ENCODE peak calls at places on chromosomes 13 and 19, in ten cellular contexts. Q, E, W, A, T, J, L, R, N and P are unnamed samples.

GRCh38 chr19:33876619-33877018 is 79.9 kb downstream of the KCTD15 start:
- DNase-seq in J (no peak), W (no peak), T (no peak), L (no peak), R (no peak), A (no peak), N (no peak), Q (no peak), E (no peak), P (no peak)

GRCh38 chr19:19663292-19664120 is at the start of gene ATP13A1:
- DNase-seq in A (peak; percentile 95), Q (peak; percentile 97), N (peak; percentile 96), L (peak; percentile 95), R (peak; percentile 92), J (peak; percentile 96), W (peak; percentile 98), T (peak; percentile 97), E (peak; percentile 92), P (peak; percentile 97)

GRCh38 chr13:50403311-50403710 is 388.1 kb downstream of the KCNRG start:
- DNase-seq in J (no peak), E (no peak), L (peak; percentile 46), W (peak; percentile 34), A (no peak), Q (no peak), R (no peak), T (peak; percentile 53), N (no peak), P (no peak)

GRCh38 chr19:3068071-3068470 is 5.8 kb upstream of the TLE5 start:
- DNase-seq in E (no peak), N (no peak), Q (no peak), R (no peak), W (no peak), A (no peak), J (no peak), T (no peak), L (no peak), P (no peak)

GRCh38 chr19:44753932-44754742 is 5.6 kb downstream of the BCL3 start:
- DNase-seq in W (peak; percentile 92), J (peak; percentile 98), N (peak; percentile 88), A (peak; percentile 97), E (peak; percentile 79), L (peak; percentile 90), Q (peak; percentile 94), T (peak; percentile 77), R (peak; percentile 90), P (peak; percentile 51)

GRCh38 chr19:2325261-2326046 is 2.9 kb downstream of the LSM7 start:
- DNase-seq in Q (no peak), A (peak; percentile 60), E (no peak), J (no peak), L (no peak), T (no peak), R (no peak), N (no peak), W (no peak), P (no peak)

GRCh38 chr13:65787087-65787486 is 1443.0 kb downstream of the PCDH9 start:
- DNase-seq in N (no peak), T (peak; percentile 27), J (no peak), L (no peak), A (no peak), Q (no peak), W (no peak), R (no peak), E (no peak), P (no peak)

GRCh38 chr19:18620311-18620710 is 7.6 kb downstream of the TMEM59L start:
- DNase-seq in R (no peak), T (no peak), L (no peak), J (no peak), E (no peak), W (no peak), Q (no peak), A (no peak), N (no peak), P (no peak)

GRCh38 chr13:70424428-70424827 is 316.2 kb upstream of the KLHL1 start:
- DNase-seq in E (no peak), W (no peak), R (no peak), J (no peak), T (no peak), Q (no peak), L (no peak), A (no peak), N (no peak), P (no peak)

GRCh38 chr19:50419022-50419579 is 363 bp downstream of the SPIB start:
- DNase-seq in R (no peak), A (no peak), N (no peak), W (no peak), E (no peak), Q (no peak), J (no peak), T (no peak), L (no peak), P (no peak)

GRCh38 chr13:51287758-51288157 is 51.7 kb upstream of the SERPINE3 start:
- DNase-seq in J (no peak), N (no peak), R (no peak), T (no peak), L (no peak), A (no peak), E (no peak), Q (no peak), W (no peak), P (no peak)

DNA sequence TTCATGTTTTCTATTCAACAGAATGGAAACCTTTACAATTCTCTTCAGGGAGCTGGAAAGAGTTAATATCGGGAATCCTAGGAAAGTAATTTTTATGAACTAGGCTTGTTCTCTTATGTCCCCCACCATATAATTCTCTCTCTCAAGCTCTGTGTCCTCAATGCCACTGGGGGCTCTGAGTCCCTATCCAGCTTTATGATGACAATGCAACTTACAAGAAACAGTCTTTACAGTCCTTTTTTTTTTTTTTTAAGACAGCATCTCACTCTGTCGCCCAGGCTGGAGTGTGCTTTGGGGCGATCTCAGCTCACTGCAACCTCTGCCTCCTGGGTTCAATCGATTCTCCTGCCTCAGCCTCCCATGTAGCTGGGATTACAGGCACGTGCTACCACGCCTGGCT is 31.2 kb upstream of the TM9SF2 start:
- DNase-seq in J (no peak), Q (no peak), E (no peak), R (no peak), W (no peak), T (no peak), A (no peak), N (no peak), L (no peak), P (no peak)
- TF ChIP-seq POLR2A in J (no peak), Q (no peak), E (no peak), R (no peak), W (no peak), T (no peak), A (no peak), N (no peak), L (no peak), P (no peak)

GRCh38 chr19:10389863-10390262 is 9.5 kb upstream of the TYK2 start:
- DNase-seq in J (no peak), R (no peak), T (no peak), Q (no peak), E (no peak), N (no peak), W (no peak), L (no peak), A (no peak), P (no peak)
- TF ChIP-seq POLR2A in J (no peak), R (no peak), T (no peak), Q (no peak), E (no peak), N (no peak), W (no peak), L (no peak), A (no peak), P (no peak)

DNA sequence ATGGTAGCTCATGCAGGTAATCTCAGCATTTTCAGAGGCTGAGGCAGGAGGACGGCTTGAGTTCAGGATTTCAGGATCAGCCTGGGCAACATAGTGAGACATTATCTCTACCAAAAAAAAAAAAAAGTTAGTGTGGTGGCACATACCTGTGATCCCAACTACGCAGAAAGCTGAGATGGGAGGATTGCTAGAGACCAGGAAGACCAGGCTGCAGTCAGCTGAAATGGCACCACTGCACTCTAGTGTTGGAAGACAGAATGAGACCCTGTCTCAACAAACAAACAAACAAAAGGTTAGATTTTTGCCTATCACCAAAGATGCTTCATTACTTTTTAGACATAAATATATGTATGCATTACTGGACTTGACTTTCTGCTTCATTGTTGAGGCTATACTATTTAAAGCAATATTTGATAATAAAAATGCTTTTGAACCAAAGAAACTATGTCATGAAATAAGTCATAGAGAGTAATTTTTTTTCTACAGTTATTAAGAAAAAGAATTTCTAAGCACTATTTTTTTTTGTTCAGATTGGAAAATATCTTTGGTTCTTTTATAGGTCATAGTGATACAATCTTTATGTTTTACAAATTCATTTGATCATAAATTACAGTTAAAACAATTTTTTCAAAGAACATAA is 1180.1 kb upstream of the ATXN8OS start:
- DNase-seq in N (no peak), W (no peak), Q (no peak), R (no peak), J (peak; percentile 6), A (no peak), T (no peak), L (peak; percentile 35), E (no peak), P (no peak)
- TF ChIP-seq POLR2A in N (no peak), W (no peak), Q (no peak), R (no peak), J (no peak), A (no peak), T (no peak), L (no peak), E (no peak), P (no peak)

GRCh38 chr19:35327642-35328041 is 1.3 kb upstream of the CD22 start:
- DNase-seq in E (no peak), J (no peak), R (no peak), L (peak; percentile 56), T (no peak), N (no peak), Q (no peak), A (no peak), W (no peak), P (no peak)

GRCh38 chr19:35329323-35329722 is 336 bp downstream of the CD22 start:
- DNase-seq in R (no peak), N (no peak), J (no peak), Q (no peak), E (no peak), T (no peak), W (no peak), A (no peak), L (no peak), P (no peak)

GRCh38 chr19:35331551-35332214 is 2.7 kb downstream of the CD22 start:
- DNase-seq in Q (no peak), E (no peak), T (no peak), L (no peak), J (no peak), R (no peak), W (no peak), A (no peak), N (no peak), P (no peak)

GRCh38 chr19:35330475-35330874 is 1.5 kb downstream of the CD22 start:
- DNase-seq in T (no peak), N (no peak), J (peak; percentile 26), A (peak; percentile 95), E (peak; percentile 45), R (no peak), L (no peak), Q (no peak), W (no peak), P (no peak)

DNA sequence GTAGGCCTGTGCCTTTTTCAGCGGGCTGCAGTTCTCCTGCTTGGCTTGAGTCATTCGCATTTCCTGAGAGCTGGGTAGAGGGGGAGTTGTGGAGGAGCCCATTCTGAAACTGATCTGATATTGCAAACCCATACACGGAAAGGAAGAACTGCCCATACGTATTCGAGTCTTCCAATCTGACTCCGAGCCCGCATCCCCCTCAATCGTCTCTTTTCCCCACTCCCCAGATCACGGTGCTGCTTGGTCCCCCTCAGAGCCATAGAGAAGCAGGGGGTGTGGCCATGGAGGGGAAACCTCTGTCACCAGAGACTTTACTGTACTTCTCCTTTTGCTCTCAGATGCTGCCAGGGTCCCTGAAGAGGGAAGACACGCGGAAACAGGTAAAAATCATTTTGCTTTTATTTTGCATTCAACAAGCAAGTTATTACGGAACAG is at the start of gene CD22:
- DNase-seq in Q (no peak), T (no peak), R (no peak), W (no peak), E (no peak), A (peak; percentile 77), J (no peak), L (no peak), N (no peak), P (no peak)
- TF ChIP-seq POLR2A in Q (no peak), T (no peak), R (no peak), W (no peak), E (no peak), A (no peak), J (peak; percentile 49), L (no peak), N (no peak), P (no peak)